ENCODE peak calls at places on chromosomes 5 and 9, in six cellular contexts. One of them, this sample, is unnamed.

GRCh38 chr5:17438027-17438426 is 60.0 kb upstream of the TAF11L2 start:
- DNase-seq in posterior vena cava: no peak
- DNase-seq in endodermal cell: no peak
- DNase-seq in transverse colon: no peak
- DNase-seq in RKO: no peak
- DNase-seq in stimulated activated CD4-positive, alpha-beta T cell treated with anti-CD3 and anti-CD28 coated beads, Interleukin-2, amount 100 ng/mL, for 48 hours: no peak
- DNase-seq in this sample: no peak

GRCh38 chr9:120324996-120325642 is 254.8 kb downstream of the CDK5RAP2 start:
- DNase-seq in posterior vena cava: no peak
- DNase-seq in endodermal cell: peak; percentile 88
- DNase-seq in transverse colon: no peak
- DNase-seq in RKO: no peak
- DNase-seq in stimulated activated CD4-positive, alpha-beta T cell treated with anti-CD3 and anti-CD28 coated beads, Interleukin-2, amount 100 ng/mL, for 48 hours: no peak
- DNase-seq in this sample: no peak

GRCh38 chr5:172661536-172661935 is 20.5 kb downstream of the NEURL1B start:
- DNase-seq in posterior vena cava: no peak
- DNase-seq in endodermal cell: no peak
- DNase-seq in transverse colon: no peak
- DNase-seq in RKO: no peak
- DNase-seq in stimulated activated CD4-positive, alpha-beta T cell treated with anti-CD3 and anti-CD28 coated beads, Interleukin-2, amount 100 ng/mL, for 48 hours: no peak
- DNase-seq in this sample: no peak

GRCh38 chr5:134138416-134139376 is 24.2 kb downstream of the TCF7 start:
- DNase-seq in posterior vena cava: peak; percentile 51
- DNase-seq in endodermal cell: peak; percentile 39
- DNase-seq in transverse colon: no peak
- DNase-seq in RKO: no peak
- DNase-seq in stimulated activated CD4-positive, alpha-beta T cell treated with anti-CD3 and anti-CD28 coated beads, Interleukin-2, amount 100 ng/mL, for 48 hours: peak; percentile 64
- DNase-seq in this sample: peak; percentile 41

GRCh38 chr5:55021465-55021864 is 2.6 kb upstream of the GZMK start:
- DNase-seq in posterior vena cava: no peak
- DNase-seq in endodermal cell: no peak
- DNase-seq in transverse colon: no peak
- DNase-seq in RKO: no peak
- DNase-seq in stimulated activated CD4-positive, alpha-beta T cell treated with anti-CD3 and anti-CD28 coated beads, Interleukin-2, amount 100 ng/mL, for 48 hours: no peak
- DNase-seq in this sample: no peak

GRCh38 chr5:178383301-178383918 is 150.8 kb upstream of the PHYKPL start:
- DNase-seq in posterior vena cava: peak; percentile 55
- DNase-seq in endodermal cell: no peak
- DNase-seq in transverse colon: no peak
- DNase-seq in RKO: no peak
- DNase-seq in stimulated activated CD4-positive, alpha-beta T cell treated with anti-CD3 and anti-CD28 coated beads, Interleukin-2, amount 100 ng/mL, for 48 hours: no peak
- DNase-seq in this sample: no peak

GRCh38 chr5:112703866-112704820 is 33.5 kb upstream of the APC start:
- DNase-seq in posterior vena cava: no peak
- DNase-seq in endodermal cell: no peak
- DNase-seq in transverse colon: no peak
- DNase-seq in RKO: no peak
- DNase-seq in stimulated activated CD4-positive, alpha-beta T cell treated with anti-CD3 and anti-CD28 coated beads, Interleukin-2, amount 100 ng/mL, for 48 hours: no peak
- DNase-seq in this sample: no peak

GRCh38 chr9:138025908-138026307 is 148.3 kb downstream of the CACNA1B start:
- DNase-seq in posterior vena cava: no peak
- DNase-seq in endodermal cell: no peak
- DNase-seq in transverse colon: no peak
- DNase-seq in RKO: no peak
- DNase-seq in stimulated activated CD4-positive, alpha-beta T cell treated with anti-CD3 and anti-CD28 coated beads, Interleukin-2, amount 100 ng/mL, for 48 hours: no peak
- DNase-seq in this sample: no peak

GRCh38 chr9:74672237-74672636 is 175.1 kb downstream of the RORB start:
- DNase-seq in posterior vena cava: no peak
- DNase-seq in endodermal cell: no peak
- DNase-seq in transverse colon: no peak
- DNase-seq in RKO: no peak
- DNase-seq in stimulated activated CD4-positive, alpha-beta T cell treated with anti-CD3 and anti-CD28 coated beads, Interleukin-2, amount 100 ng/mL, for 48 hours: no peak
- DNase-seq in this sample: no peak

GRCh38 chr9:34046784-34047379 is 1.8 kb downstream of the UBAP2 start:
- DNase-seq in posterior vena cava: no peak
- DNase-seq in endodermal cell: peak; percentile 45
- DNase-seq in transverse colon: peak; percentile 25
- DNase-seq in RKO: peak; percentile 67
- DNase-seq in stimulated activated CD4-positive, alpha-beta T cell treated with anti-CD3 and anti-CD28 coated beads, Interleukin-2, amount 100 ng/mL, for 48 hours: no peak
- DNase-seq in this sample: no peak

GRCh38 chr5:157222506-157223230 is 42.0 kb downstream of the ITK start:
- DNase-seq in posterior vena cava: no peak
- DNase-seq in endodermal cell: no peak
- DNase-seq in transverse colon: no peak
- DNase-seq in RKO: no peak
- DNase-seq in stimulated activated CD4-positive, alpha-beta T cell treated with anti-CD3 and anti-CD28 coated beads, Interleukin-2, amount 100 ng/mL, for 48 hours: peak; percentile 58
- DNase-seq in this sample: peak; percentile 28

GRCh38 chr5:33890147-33890546 is 1.6 kb downstream of the ADAMTS12 start:
- DNase-seq in posterior vena cava: no peak
- DNase-seq in endodermal cell: no peak
- DNase-seq in transverse colon: no peak
- DNase-seq in RKO: no peak
- DNase-seq in stimulated activated CD4-positive, alpha-beta T cell treated with anti-CD3 and anti-CD28 coated beads, Interleukin-2, amount 100 ng/mL, for 48 hours: no peak
- DNase-seq in this sample: peak; percentile 25

GRCh38 chr9:94865599-94866456 is 139.3 kb downstream of the AOPEP start:
- DNase-seq in posterior vena cava: peak; percentile 86
- DNase-seq in endodermal cell: peak; percentile 46
- DNase-seq in transverse colon: no peak
- DNase-seq in RKO: no peak
- DNase-seq in stimulated activated CD4-positive, alpha-beta T cell treated with anti-CD3 and anti-CD28 coated beads, Interleukin-2, amount 100 ng/mL, for 48 hours: no peak
- DNase-seq in this sample: no peak

GRCh38 chr9:135791431-135792267 is 89.7 kb downstream of the KCNT1 start:
- DNase-seq in posterior vena cava: no peak
- DNase-seq in endodermal cell: no peak
- DNase-seq in transverse colon: no peak
- DNase-seq in RKO: no peak
- DNase-seq in stimulated activated CD4-positive, alpha-beta T cell treated with anti-CD3 and anti-CD28 coated beads, Interleukin-2, amount 100 ng/mL, for 48 hours: no peak
- DNase-seq in this sample: no peak

GRCh38 chr9:77752566-77752965 is 104.4 kb upstream of the GNA14 start:
- DNase-seq in posterior vena cava: no peak
- DNase-seq in endodermal cell: no peak
- DNase-seq in transverse colon: no peak
- DNase-seq in RKO: no peak
- DNase-seq in stimulated activated CD4-positive, alpha-beta T cell treated with anti-CD3 and anti-CD28 coated beads, Interleukin-2, amount 100 ng/mL, for 48 hours: no peak
- DNase-seq in this sample: no peak

This sample was measured in HTR-8/SVneo.